ENCODE peak calls at places on chromosome 16, in five cellular contexts. I is HS-27A; H is tibial artery; D is omental fat pad; R is activated T-cell treated with anti-CD3 and anti-CD28 coated beads, Interleukin-2, amount 50 U/mL, for 48 hours. N is an unnamed sample.

GRCh38 chr16:13961099-13961811 is 41.3 kb downstream of the ERCC4 start:
- DNase-seq in R (no peak), D (no peak), H (no peak), I (no peak), N (no peak)

GRCh38 chr16:19488213-19488640 is 33.7 kb downstream of the GDE1 start:
- DNase-seq in I (no peak), H (no peak), D (no peak), R (no peak), N (no peak)

GRCh38 chr16:72787519-72788268 is 260.2 kb downstream of the ZFHX3 start:
- DNase-seq in H (peak; percentile 92), I (peak; percentile 27), R (peak; percentile 80), D (peak; percentile 70), N (peak; percentile 41)

GRCh38 chr16:75379911-75380847 is 53.1 kb downstream of the CFDP1 start:
- DNase-seq in R (peak; percentile 39), H (no peak), I (no peak), D (no peak), N (peak; percentile 61)

GRCh38 chr16:84088695-84089395 is 27.9 kb downstream of the MBTPS1 start:
- DNase-seq in H (no peak), I (no peak), R (peak; percentile 75), D (no peak), N (no peak)

GRCh38 chr16:68396481-68396880 is 51.8 kb downstream of the SMPD3 start:
- DNase-seq in I (peak; percentile 9), H (no peak), D (no peak), R (peak; percentile 59), N (no peak)

GRCh38 chr16:85528528-85529387 is 84.4 kb upstream of the GSE1 start:
- DNase-seq in I (no peak), R (peak; percentile 49), D (no peak), H (no peak), N (no peak)

GRCh38 chr16:23072084-23072599 is 77.1 kb downstream of the USP31 start:
- DNase-seq in D (peak; percentile 42), I (no peak), R (no peak), H (peak; percentile 79), N (no peak)

GRCh38 chr16:55605756-55606155 is 39.3 kb downstream of the CAPNS2 start:
- DNase-seq in D (no peak), R (no peak), H (no peak), I (no peak), N (no peak)

GRCh38 chr16:88943131-88943664 is 33.8 kb downstream of the CBFA2T3 start:
- DNase-seq in D (no peak), H (no peak), R (no peak), I (no peak), N (no peak)

GRCh38 chr16:28193530-28194423 is 18.0 kb downstream of the XPO6 start:
- DNase-seq in R (peak; percentile 66), I (peak; percentile 92), D (no peak), H (no peak), N (no peak)

GRCh38 chr16:73289232-73289631 is 241.3 kb upstream of the ZFHX3 start:
- DNase-seq in D (no peak), I (no peak), H (no peak), R (no peak), N (no peak)

GRCh38 chr16:58495861-58496331 is 4.0 kb upstream of the NDRG4 start:
- DNase-seq in R (no peak), I (no peak), D (no peak), H (no peak), N (no peak)

GRCh38 chr16:63461248-63461841 is 1425.1 kb upstream of the CDH8 start:
- DNase-seq in I (no peak), H (no peak), R (no peak), D (no peak), N (no peak)

GRCh38 chr16:1132431-1132830 is 20.5 kb upstream of the CACNA1H start:
- DNase-seq in I (no peak), R (no peak), D (no peak), H (no peak), N (no peak)

GRCh38 chr16:20768121-20768520 is 4.3 kb downstream of the ACSM3 start:
- DNase-seq in I (no peak), R (no peak), D (no peak), H (no peak), N (no peak)

GRCh38 chr16:48441863-48442279 is 56.7 kb upstream of the SIAH1 start:
- DNase-seq in R (no peak), D (no peak), H (no peak), I (no peak), N (no peak)

GRCh38 chr16:69823831-69824563 is 61.9 kb downstream of the WWP2 start:
- DNase-seq in R (no peak), I (no peak), H (no peak), D (no peak), N (no peak)